ENCODE peak calls at places on chromosomes 11 and 22, in nine cellular contexts. Y is tibial artery, U is thoracic aorta, O is Peyer's patch, X is spleen, D is psoas muscle, K is A549, S is small intestine, Q is transverse colon. E is an unnamed sample.

GRCh38 chr11:118211006-118211405 is 13.8 kb downstream of the JAML start:
- DNase-seq in D (no peak), Y (no peak), S (no peak), Q (no peak), K (no peak), X (no peak), O (no peak), U (no peak), E (no peak)

GRCh38 chr22:20403779-20404140 is 9.8 kb downstream of the ZNF74 start:
- DNase-seq in K (no peak), X (peak; percentile 64), Q (no peak), Y (no peak), D (no peak), O (no peak), S (no peak), U (no peak), E (no peak)

GRCh38 chr11:27718346-27718852 is 18.1 kb upstream of the BDNF start:
- DNase-seq in U (no peak), X (no peak), O (no peak), K (peak; percentile 76), Y (no peak), D (no peak), Q (peak; percentile 9), S (no peak), E (no peak)

GRCh38 chr22:33625959-33626358 is 294.3 kb downstream of the LARGE1 start:
- DNase-seq in Q (no peak), D (no peak), Y (no peak), U (no peak), O (no peak), X (no peak), S (no peak), K (no peak), E (no peak)

GRCh38 chr11:88282789-88283188 is 54.7 kb downstream of the CTSC start:
- DNase-seq in O (no peak), K (no peak), Q (no peak), D (no peak), S (no peak), U (no peak), Y (no peak), X (no peak), E (no peak)

GRCh38 chr11:104163100-104164027 is 583 bp downstream of the PDGFD start:
- DNase-seq in U (peak; percentile 5), X (peak; percentile 56), Q (no peak), D (peak; percentile 23), K (peak; percentile 15), S (no peak), Y (peak; percentile 31), O (peak; percentile 16), E (no peak)

GRCh38 chr11:12235549-12235944 is 125.2 kb downstream of the MICAL2 start:
- DNase-seq in D (no peak), U (no peak), X (no peak), Y (no peak), O (no peak), S (no peak), Q (no peak), K (no peak), E (no peak)

GRCh38 chr11:86940122-86940777 is 14.9 kb downstream of the FZD4 start:
- DNase-seq in Q (peak; percentile 26), Y (peak; percentile 66), U (no peak), K (no peak), S (no peak), D (peak; percentile 69), X (no peak), O (no peak), E (no peak)

GRCh38 chr11:106697058-106697457 is 321.2 kb downstream of the GUCY1A2 start:
- DNase-seq in X (no peak), K (no peak), D (no peak), O (no peak), Q (no peak), Y (no peak), U (no peak), S (no peak), E (no peak)

GRCh38 chr11:132589802-132590201 is 942.5 kb downstream of the OPCML start:
- DNase-seq in Y (no peak), S (no peak), D (no peak), O (no peak), K (no peak), X (no peak), Q (no peak), U (no peak), E (no peak)

GRCh38 chr11:84714316-84714780 is 912.8 kb downstream of the DLG2 start:
- DNase-seq in U (no peak), D (peak; percentile 37), Y (no peak), K (peak; percentile 18), X (peak; percentile 16), Q (peak; percentile 65), S (peak; percentile 21), O (no peak), E (no peak)

GRCh38 chr11:61971177-61972111 is 4.0 kb upstream of the FTH1 start:
- DNase-seq in K (peak; percentile 88), Y (peak; percentile 99), O (peak; percentile 73), U (peak; percentile 98), D (peak; percentile 98), Q (peak; percentile 94), X (peak; percentile 93), S (peak; percentile 77), E (peak; percentile 98)

GRCh38 chr11:61973603-61974162 is 6.2 kb upstream of the FTH1 start:
- DNase-seq in U (no peak), K (no peak), S (peak; percentile 39), O (no peak), D (no peak), Y (peak; percentile 49), Q (no peak), X (peak; percentile 79), E (peak; percentile 66)

GRCh38 chr11:61969838-61970452 is 2.5 kb upstream of the FTH1 start:
- DNase-seq in D (no peak), Y (no peak), U (no peak), S (no peak), X (no peak), K (no peak), O (no peak), Q (no peak), E (no peak)

GRCh38 chr11:61972796-61973602 is 5.6 kb upstream of the FTH1 start:
- DNase-seq in Y (peak; percentile 57), K (no peak), S (peak; percentile 87), Q (no peak), X (peak; percentile 71), U (no peak), D (no peak), O (no peak), E (peak; percentile 59)

DNA sequence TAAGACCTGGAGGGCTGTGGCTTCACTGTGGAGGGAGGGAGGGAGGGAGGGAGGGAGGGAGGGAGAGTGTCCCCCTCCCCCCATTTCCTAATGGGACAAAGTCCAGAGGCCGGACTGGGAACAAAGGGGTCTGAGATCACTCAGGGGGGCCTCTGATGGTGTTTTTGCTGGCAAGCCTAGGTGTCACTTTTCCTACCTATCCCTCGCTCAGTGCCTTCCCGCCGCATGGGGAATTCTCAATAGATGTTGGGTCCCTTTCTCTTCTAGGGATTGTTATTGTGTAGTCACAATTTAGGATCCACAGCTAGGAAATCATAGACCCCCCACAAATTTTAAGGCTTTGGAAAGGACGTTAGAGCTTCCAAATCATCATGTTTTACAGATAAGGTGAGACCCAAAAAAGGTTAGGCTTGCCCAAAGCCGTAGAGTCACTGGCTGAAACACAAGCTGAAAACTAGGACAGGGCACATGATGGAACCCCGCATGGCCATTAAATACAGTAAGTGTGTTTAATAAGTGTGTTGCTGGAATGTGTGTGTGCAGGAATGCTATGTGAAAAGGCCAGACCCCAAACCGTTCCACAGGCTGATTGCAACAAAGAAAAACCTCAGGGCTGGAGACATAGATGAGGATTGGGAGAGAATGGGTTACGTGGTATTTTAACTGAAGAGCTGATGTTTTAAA is 4.8 kb upstream of the FTH1 start:
- DNase-seq in Q (no peak), K (no peak), S (no peak), X (no peak), O (no peak), D (no peak), U (no peak), Y (no peak), E (peak; percentile 27)
- H3K27ac ChIP-seq in Q (peak overlapping the region; percentile 100), K (peak overlapping the region; percentile 99), S (peak overlapping the region; percentile 84), X (peak overlapping the region; percentile 94), O (peak overlapping the region; percentile 93), D (peak overlapping the region; percentile 97), U (peak overlapping the region; percentile 99), Y (peak overlapping the region; percentile 100), E (peak overlapping the region; percentile 98)

DNA sequence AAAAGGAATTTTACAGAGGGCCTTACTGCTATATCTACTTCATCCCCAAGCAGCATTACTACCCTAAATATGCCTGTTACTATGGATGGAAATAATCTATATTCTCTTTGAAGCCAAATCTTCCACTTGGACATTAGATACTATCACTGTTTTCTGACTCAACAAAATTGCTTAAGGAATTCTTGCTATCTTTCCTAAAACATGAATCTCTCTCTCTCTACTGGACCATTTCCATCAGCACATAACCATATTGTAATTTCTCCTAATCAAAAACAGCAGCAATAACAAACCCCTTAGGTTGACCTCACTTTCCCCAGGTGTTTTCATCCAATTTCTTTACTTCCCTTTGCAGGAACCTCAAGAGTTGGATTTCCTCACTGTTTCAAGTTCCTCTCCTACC is 67.9 kb upstream of the BLID start:
- DNase-seq in Q (no peak), O (no peak), Y (no peak), K (no peak), D (no peak), S (no peak), U (no peak), X (no peak), E (no peak)
- H3K4me1 ChIP-seq in Q (no peaks in the 10 kb centered on the region), O (no peaks in the 10 kb centered on the region), Y (peaks cover 3% of the 10 kb centered on the region), K (peaks cover 47% of the 10 kb centered on the region), D (peaks cover 8% of the 10 kb centered on the region), S (no peaks in the 10 kb centered on the region), U (peaks cover 50% of the 10 kb centered on the region), X (no peaks in the 10 kb centered on the region), E (no peaks in the 10 kb centered on the region)

DNA sequence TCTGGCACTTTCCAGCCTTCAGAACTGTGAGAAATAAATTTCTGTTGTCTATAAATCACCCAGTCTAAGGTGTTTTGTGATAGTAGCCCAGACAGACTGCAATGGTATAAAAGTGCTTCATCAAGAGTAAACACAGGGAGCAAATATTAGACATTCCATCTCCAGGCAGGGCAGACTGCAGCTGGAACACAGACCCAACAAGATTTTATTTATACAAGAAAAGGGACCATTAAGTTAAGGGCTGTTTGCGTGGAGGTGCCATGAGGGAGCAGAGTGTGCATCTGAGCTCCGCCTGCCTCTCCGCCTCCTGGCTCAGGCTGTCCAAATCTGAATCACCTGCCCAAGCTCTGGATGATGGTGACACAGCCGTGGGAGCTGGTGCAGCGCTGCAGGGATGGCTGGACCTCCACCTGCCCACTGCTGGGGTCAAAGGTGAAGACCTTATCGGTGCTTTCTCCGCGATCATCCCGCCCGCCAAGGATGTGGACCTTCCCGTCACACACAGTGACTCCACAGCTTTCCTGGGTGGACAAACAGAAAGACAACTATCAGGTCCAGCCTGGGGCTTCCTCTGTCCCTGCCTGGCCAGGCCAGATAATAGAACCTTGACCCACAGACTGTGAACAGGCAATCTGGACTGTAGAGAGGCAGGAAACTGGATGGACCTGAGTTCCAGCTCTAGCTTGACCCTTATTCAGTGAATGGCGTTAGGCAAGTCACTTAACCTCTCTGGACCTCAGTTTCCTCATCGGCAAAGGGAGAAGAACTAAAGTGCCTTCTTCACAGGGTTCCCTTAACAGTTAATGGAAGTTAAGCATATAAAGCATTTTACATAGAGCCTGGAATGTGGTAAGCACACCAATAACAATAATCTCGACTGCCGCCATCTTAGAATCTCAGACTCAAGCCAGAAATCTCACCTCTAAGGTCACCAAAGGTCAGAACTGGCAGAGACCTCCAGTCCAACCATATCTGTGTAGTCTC is 10.5 kb downstream of the KLHL35 start:
- DNase-seq in X (peak; percentile 62), O (no peak), U (no peak), Q (peak; percentile 34), K (peak; percentile 70), Y (no peak), D (no peak), S (peak; percentile 57), E (peak; percentile 77)
- H3K27ac ChIP-seq in X (no peak overlapping the region), O (no peak overlapping the region), U (peak overlapping the region; percentile 97), Q (peak overlapping the region; percentile 13), K (peak overlapping the region; percentile 90), Y (no peak overlapping the region), D (no peak overlapping the region), S (no peak overlapping the region), E (peak overlapping the region; percentile 75)

GRCh38 chr22:45645150-45645525 is 26.5 kb upstream of the ATXN10 start:
- DNase-seq in D (no peak), U (no peak), Q (no peak), O (no peak), Y (no peak), S (no peak), K (no peak), X (no peak), E (no peak)
- H3K4me1 ChIP-seq in D (no peaks in the 10 kb centered on the region), U (peaks cover 8% of the 10 kb centered on the region), Q (no peaks in the 10 kb centered on the region), O (peaks cover 8% of the 10 kb centered on the region), Y (no peaks in the 10 kb centered on the region), S (no peaks in the 10 kb centered on the region), K (peaks cover 46% of the 10 kb centered on the region), X (peaks cover 9% of the 10 kb centered on the region), E (no peaks in the 10 kb centered on the region)

E was measured in upper lobe of right lung.